ENCODE peak calls at places on chromosome X, in seven cellular contexts. Q is amygdala; F is CD4-positive, alpha-beta memory T cell; S is dorsolateral prefrontal cortex; W is activated CD4-positive, CD25-positive, alpha-beta regulatory T cell treated with anti-CD3 and anti-CD28 coated beads, Interleukin-2, amount 50 U/mL, for 72 hours; G is midbrain; L is NCI-H1436 treated with DMSO at 0.1 percent for 48 hours. K is an unnamed sample.

GRCh38 chrX:24479924-24480722 is 15.0 kb downstream of the PDK3 start:
- DNase-seq in Q (no peak), G (no peak), F (peak), S (no peak), L (peak), W (peak), K (no peak)

GRCh38 chrX:20517565-20517964 is 250.9 kb upstream of the RPS6KA3 start:
- DNase-seq in F (no peak), G (no peak), W (no peak), L (no peak), S (no peak), Q (no peak), K (peak)

GRCh38 chrX:74251006-74251930 is 52.7 kb upstream of the ZCCHC13 start:
- DNase-seq in S (no peak), L (no peak), G (no peak), Q (no peak), W (no peak), F (no peak), K (peak)

GRCh38 chrX:148588649-148589310 is 88.4 kb downstream of the AFF2 start:
- DNase-seq in G (no peak), L (no peak), F (no peak), W (no peak), S (no peak), Q (no peak), K (peak)

GRCh38 chrX:65723706-65724105 is 56.3 kb downstream of the MSN start:
- DNase-seq in G (no peak), L (no peak), Q (no peak), W (no peak), F (peak), S (no peak), K (peak)

GRCh38 chrX:139844163-139844562 is 88.7 kb downstream of the ATP11C start:
- DNase-seq in F (no peak), Q (no peak), W (no peak), G (no peak), S (no peak), L (peak), K (no peak)

GRCh38 chrX:38214551-38214950 is 6.1 kb downstream of the SRPX start:
- DNase-seq in G (no peak), Q (no peak), S (no peak), F (no peak), W (no peak), L (no peak), K (peak)

GRCh38 chrX:54067741-54068140 is 23.5 kb upstream of the PHF8 start:
- DNase-seq in W (no peak), G (no peak), F (no peak), Q (no peak), L (no peak), S (no peak), K (no peak)

GRCh38 chrX:2574271-2574670 is 73.5 kb upstream of the DHRSX start:
- DNase-seq in W (no peak), G (no peak), F (no peak), L (no peak), S (no peak), Q (no peak), K (no peak)

GRCh38 chrX:136259543-136259942 is 8.3 kb upstream of the MAP7D3 start:
- DNase-seq in F (peak), L (no peak), S (no peak), W (no peak), G (no peak), Q (no peak), K (peak)

GRCh38 chrX:103918584-103919335 is 43.7 kb upstream of the TMSB15B start:
- DNase-seq in W (peak), S (peak), L (peak), F (peak), G (peak), Q (no peak), K (peak)

GRCh38 chrX:63350551-63350950 is 581 bp downstream of the SPIN4 start:
- DNase-seq in Q (no peak), W (peak), S (peak), L (peak), G (no peak), F (no peak), K (peak)

GRCh38 chrX:141320801-141321200 is 78.5 kb upstream of the SPANXC start:
- DNase-seq in S (no peak), L (no peak), F (no peak), Q (no peak), W (no peak), G (no peak), K (no peak)

GRCh38 chrX:140292961-140293360 is 211.9 kb downstream of the SOX3 start:
- DNase-seq in W (no peak), S (no peak), L (no peak), Q (no peak), G (no peak), F (no peak), K (no peak)

GRCh38 chrX:121085612-121086010 is 38.2 kb downstream of the GLUD2 start:
- DNase-seq in F (no peak), S (no peak), Q (no peak), W (no peak), L (no peak), G (no peak), K (no peak)

GRCh38 chrX:145820825-145821224 is 3.2 kb downstream of the SLITRK2 start:
- DNase-seq in Q (no peak), F (no peak), W (no peak), L (no peak), S (no peak), G (no peak), K (no peak)

GRCh38 chrX:31236231-31236630 is 164.4 kb upstream of the FTHL17 start:
- DNase-seq in W (no peak), Q (no peak), L (no peak), S (no peak), F (no peak), G (no peak), K (no peak)

GRCh38 chrX:148567229-148567628 is 66.8 kb downstream of the AFF2 start:
- DNase-seq in G (no peak), W (no peak), Q (no peak), F (no peak), L (no peak), S (no peak), K (peak)

GRCh38 chrX:48496660-48497059 is 12.1 kb upstream of the PORCN start:
- DNase-seq in Q (no peak), L (no peak), S (no peak), G (no peak), F (no peak), W (no peak), K (peak)

GRCh38 chrX:37060999-37061398 is 52.8 kb downstream of the FAM47C start:
- DNase-seq in G (peak), W (no peak), F (no peak), S (no peak), Q (no peak), L (no peak), K (peak)

GRCh38 chrX:39361736-39362135 is 560.5 kb downstream of the MID1IP1 start:
- DNase-seq in G (peak), S (no peak), Q (no peak), F (no peak), L (no peak), W (no peak), K (peak)

GRCh38 chrX:108299101-108299591 is 139.1 kb downstream of the COL4A6 start:
- DNase-seq in L (no peak), F (no peak), G (no peak), S (no peak), Q (no peak), W (no peak), K (peak)

GRCh38 chrX:80648023-80648422 is 161.7 kb downstream of the BRWD3 start:
- DNase-seq in G (peak), L (no peak), W (no peak), Q (no peak), F (no peak), S (no peak), K (peak)

GRCh38 chrX:24899391-24899790 is 116.4 kb downstream of the ARX start:
- DNase-seq in G (no peak), W (no peak), Q (no peak), F (no peak), S (no peak), L (no peak), K (no peak)

GRCh38 chrX:88603237-88603636 is 143.8 kb upstream of the CPXCR1 start:
- DNase-seq in G (no peak), F (no peak), Q (no peak), W (no peak), S (no peak), L (no peak), K (no peak)

GRCh38 chrX:56762707-56763555 is 33.9 kb downstream of the NBDY start:
- DNase-seq in Q (no peak), F (no peak), G (no peak), W (peak), L (no peak), S (no peak), K (no peak)

GRCh38 chrX:39519213-39519544 is 578.6 kb downstream of the BCOR start:
- DNase-seq in F (no peak), G (no peak), S (no peak), Q (no peak), W (no peak), L (no peak), K (peak)

GRCh38 chrX:49106930-49107329 is 16.6 kb downstream of the GPKOW start:
- DNase-seq in Q (peak), S (no peak), L (no peak), W (no peak), G (peak), F (no peak), K (peak)

K was measured in GM23248.